ENCODE peak calls at places on chromosomes 11 and 22, in four cellular contexts. Q is PC-9, O is GM06990, Z is Peyer's patch. I is an unnamed sample.
A peak's percentile ranks its signal among the peaks of the same experiment; 100 is the strongest.

GRCh38 chr22:35863432-35863831 is 145.8 kb downstream of the APOL5 start:
- DNase-seq in Q (no peak), O (no peak), Z (no peak), I (no peak)

GRCh38 chr11:75265851-75266531 is 25.4 kb downstream of the TPBGL start:
- DNase-seq in O (no peak), Z (no peak), Q (no peak), I (no peak)

GRCh38 chr22:25137577-25138525 is 61.8 kb upstream of the CRYBB3 start:
- DNase-seq in O (no peak), Q (no peak), Z (no peak), I (no peak)

GRCh38 chr11:46338988-46339666 is 8.1 kb upstream of the DGKZ start:
- DNase-seq in Q (peak; percentile 81), Z (no peak), O (no peak), I (no peak)

GRCh38 chr11:112302226-112302868 is 41.7 kb upstream of the PLET1 start:
- DNase-seq in Z (no peak), Q (no peak), O (no peak), I (no peak)

GRCh38 chr11:20599424-20600346 is at the start of gene SLC6A5:
- DNase-seq in Z (no peak), O (no peak), Q (no peak), I (peak; percentile 42)

GRCh38 chr11:32584921-32585320 is 1.3 kb downstream of the EIF3M start:
- DNase-seq in Q (no peak), Z (no peak), O (no peak), I (no peak)

GRCh38 chr11:68142028-68142412 is 20.8 kb upstream of the CHKA start:
- DNase-seq in Q (peak; percentile 62), Z (no peak), O (peak; percentile 33), I (peak; percentile 83)

GRCh38 chr11:44286268-44286880 is 23.6 kb downstream of the ALX4 start:
- DNase-seq in Q (peak; percentile 44), Z (peak; percentile 18), O (no peak), I (peak; percentile 45)

GRCh38 chr11:9906043-9906791 is 242.3 kb downstream of the SWAP70 start:
- DNase-seq in O (no peak), Q (peak; percentile 98), Z (no peak), I (no peak)

GRCh38 chr11:7571640-7572000 is 57.8 kb downstream of the PPFIBP2 start:
- DNase-seq in Q (peak; percentile 61), O (no peak), Z (no peak), I (peak; percentile 69)

GRCh38 chr11:122229078-122229477 is 113.1 kb upstream of the BLID start:
- DNase-seq in Z (no peak), Q (no peak), O (no peak), I (no peak)

GRCh38 chr22:21451545-21452520 is 15.4 kb upstream of the TMEM191C start:
- DNase-seq in Z (no peak), Q (no peak), O (no peak), I (no peak)

GRCh38 chr11:69381681-69382130 is 87.8 kb downstream of the MYEOV start:
- DNase-seq in Z (no peak), Q (no peak), O (no peak), I (peak; percentile 51)

GRCh38 chr11:66085071-66085470 is 15.0 kb downstream of the PACS1 start:
- DNase-seq in Z (no peak), O (no peak), Q (no peak), I (no peak)

GRCh38 chr11:7577883-7578242 is 64.1 kb downstream of the PPFIBP2 start:
- DNase-seq in O (no peak), Q (peak; percentile 64), Z (no peak), I (no peak)

DNA sequence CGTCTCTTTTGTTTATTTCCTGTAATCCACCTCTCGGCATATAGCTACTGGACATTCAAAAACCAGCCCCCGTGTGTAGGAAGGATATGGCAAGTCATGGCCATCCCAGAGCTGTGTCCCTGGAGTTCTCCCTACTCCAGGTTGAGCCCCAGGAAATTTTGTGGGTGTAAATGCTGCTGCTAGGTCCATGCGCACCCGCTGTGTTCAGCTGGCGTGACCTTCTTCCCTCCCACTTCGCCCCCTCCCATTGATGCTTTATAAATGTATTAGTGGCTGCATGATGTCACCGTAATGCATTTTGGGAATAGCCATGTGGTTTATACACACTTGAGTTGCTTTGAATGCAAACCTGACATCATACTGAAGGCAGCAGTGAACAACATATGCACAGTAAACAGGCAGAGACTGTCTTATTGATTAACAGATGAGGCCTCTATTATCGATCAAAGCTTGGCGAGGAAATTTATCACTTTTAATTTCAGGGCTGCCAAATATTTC is 113.7 kb upstream of the NNMT start:
- DNase-seq in Z (no peak), Q (no peak), O (no peak), I (no peak)
- H3K4me3 ChIP-seq in Z (no peak overlapping the region), Q (no peak overlapping the region), O (no peak overlapping the region), I (no peak overlapping the region)

DNA sequence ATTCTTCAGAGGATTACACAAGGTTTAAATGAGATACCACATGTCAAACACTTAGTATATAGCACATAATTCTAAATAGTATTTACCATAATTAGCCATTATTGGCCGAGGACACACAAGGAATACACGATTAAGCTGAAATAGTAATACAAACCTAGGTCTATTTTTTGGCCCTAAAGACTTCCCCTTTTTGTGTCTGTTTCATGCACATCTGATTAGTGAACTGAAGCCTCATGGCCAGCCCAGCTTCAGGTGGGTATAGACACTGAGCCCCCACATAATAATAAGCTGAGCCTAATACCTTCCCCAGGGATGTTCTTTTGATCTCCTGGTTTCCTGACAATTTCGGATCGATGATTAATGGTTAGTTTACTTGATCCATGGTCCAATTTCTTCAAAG is 2.1 kb downstream of the GLYATL1B start:
- DNase-seq in Q (no peak), Z (peak; percentile 42), O (no peak), I (no peak)
- H3K4me3 ChIP-seq in Q (no peak overlapping the region), Z (no peak overlapping the region), O (no peak overlapping the region), I (no peak overlapping the region)

GRCh38 chr22:29308148-29308790 is 1.8 kb downstream of the GAS2L1 start:
- DNase-seq in O (no peak), Z (no peak), Q (no peak), I (no peak)
- H3K4me3 ChIP-seq in O (no peak overlapping the region), Z (peak overlapping the region; percentile 85), Q (no peak overlapping the region), I (no peak overlapping the region)

DNA sequence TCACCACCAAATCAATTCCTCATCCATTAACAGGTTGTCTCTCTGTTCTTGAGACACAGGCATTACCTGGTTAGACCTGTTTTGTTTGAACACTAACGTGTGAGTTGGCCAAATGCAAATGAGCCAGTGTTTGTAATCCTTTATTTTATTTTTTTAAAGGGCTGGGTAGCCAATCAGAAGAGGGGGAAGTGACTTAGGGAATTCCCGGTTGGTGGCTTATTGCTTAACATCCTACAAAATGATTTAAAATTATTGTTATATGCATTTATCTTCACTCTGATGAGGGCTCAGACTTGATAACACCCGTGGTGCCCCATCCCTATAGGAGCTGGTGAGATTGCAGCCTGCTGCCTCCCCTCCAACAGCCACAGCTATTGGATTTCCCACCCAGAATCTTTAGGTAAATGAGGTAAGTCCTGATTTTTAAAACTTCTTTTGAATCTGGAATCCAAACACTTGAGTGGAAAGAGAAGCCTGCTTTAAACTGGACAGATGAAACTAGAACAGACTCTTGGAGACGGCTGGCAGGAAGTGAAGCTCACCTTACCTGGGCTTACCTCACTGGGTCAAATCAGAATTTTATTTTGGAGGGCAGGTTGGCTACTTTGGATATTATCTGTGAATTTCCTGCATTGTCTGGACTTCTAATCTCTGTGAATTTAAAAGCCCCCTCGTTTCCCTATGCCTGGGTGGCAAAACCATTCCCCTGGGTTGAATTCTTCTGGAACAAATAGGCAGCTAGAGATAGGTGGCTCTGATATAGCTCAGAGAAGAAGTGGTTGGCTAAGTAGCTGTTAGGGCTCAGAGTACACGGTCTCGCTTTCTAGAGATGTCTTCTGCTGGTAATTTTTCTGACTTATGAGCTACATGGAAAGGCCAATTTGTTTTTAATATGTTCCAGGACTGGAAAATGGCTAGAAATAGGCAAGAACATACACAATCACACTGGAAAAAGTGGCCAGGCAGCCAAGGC is at the start of gene EHF:
- DNase-seq in Z (no peak), Q (peak; percentile 99), O (no peak), I (no peak)
- H3K4me3 ChIP-seq in Z (peak within 1 kb of the TSS; percentile 30), Q (peak within 1 kb of the TSS; percentile 89), O (no peak within 1 kb of the TSS), I (no peak within 1 kb of the TSS)

GRCh38 chr11:108467091-108467823 is at the start of gene C11orf65:
- DNase-seq in O (peak; percentile 94), Z (peak; percentile 97), Q (peak; percentile 93), I (peak; percentile 97)

DNA sequence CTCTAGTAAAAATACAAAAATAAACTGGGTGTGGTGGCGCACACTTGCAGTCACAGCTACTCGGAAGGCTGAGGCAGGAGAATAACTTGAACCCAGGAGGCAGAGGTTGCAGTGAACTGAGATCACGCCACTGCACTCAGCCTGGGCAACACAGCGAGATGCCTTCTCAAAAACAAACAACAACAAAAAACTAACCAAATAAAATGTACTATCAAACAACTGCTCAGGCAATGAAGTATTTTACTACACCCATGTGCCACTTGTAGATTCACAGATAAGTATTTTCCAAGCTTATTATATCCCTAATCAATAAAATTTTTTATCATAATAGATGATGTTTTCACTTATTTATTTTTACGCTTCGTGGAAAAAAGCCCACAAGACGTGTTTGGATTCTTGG is 924 bp downstream of the C11orf65 start:
- DNase-seq in Q (no peak), Z (no peak), O (no peak), I (no peak)
- H3K4me3 ChIP-seq in Q (peak overlapping the region; percentile 80), Z (peak overlapping the region; percentile 65), O (peak overlapping the region; percentile 82), I (peak overlapping the region; percentile 61)

GRCh38 chr11:99200720-99201119 is 180.0 kb downstream of the CNTN5 start:
- DNase-seq in O (no peak), Z (no peak), Q (no peak), I (no peak)

GRCh38 chr11:99199336-99199735 is 178.6 kb downstream of the CNTN5 start:
- DNase-seq in Q (no peak), Z (no peak), O (no peak), I (peak; percentile 78)

GRCh38 chr11:99198215-99198614 is 177.5 kb downstream of the CNTN5 start:
- DNase-seq in Z (no peak), O (no peak), Q (no peak), I (no peak)

DNA sequence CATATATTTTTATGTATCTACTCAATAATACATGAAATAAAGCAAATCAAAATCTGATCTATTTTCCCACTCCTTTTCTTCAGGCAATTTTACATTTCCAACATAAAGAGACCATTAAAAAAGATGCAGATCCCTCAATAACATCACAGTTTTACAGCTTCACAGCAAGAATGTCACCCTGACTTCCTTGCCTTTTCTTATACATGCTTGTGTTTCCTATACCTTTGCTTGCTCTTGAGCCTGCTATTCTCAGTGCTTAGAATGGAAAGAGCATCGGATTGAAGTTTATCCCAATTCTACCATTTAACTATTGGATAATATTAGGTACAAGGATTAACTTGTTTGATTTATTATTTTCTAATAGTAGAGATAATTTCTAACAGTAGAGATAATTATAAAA is 176.7 kb downstream of the CNTN5 start:
- DNase-seq in O (no peak), Q (no peak), Z (no peak), I (no peak)
- H3K4me3 ChIP-seq in O (no peak overlapping the region), Q (no peak overlapping the region), Z (no peak overlapping the region), I (no peak overlapping the region)

I was measured in right lobe of liver.